ENCODE peak calls at places on chromosomes 13 and 19, in six cellular contexts. Q is SK-N-SH; Y is Peyer's patch; S is GM12865; B is EL; O is stimulated activated naive CD8-positive, alpha-beta T cell treated with anti-CD3 and anti-CD28 coated beads, Interleukin-15, amount 100 ng/mL, for 72 hours. Z is an unnamed sample.
A peak's percentile ranks its signal among the peaks of the same experiment; 100 is the strongest.

GRCh38 chr19:13163609-13164364 is 13.6 kb downstream of the IER2 start:
- DNase-seq in Q (peak; percentile 94), Y (peak; percentile 74), S (peak; percentile 48), B (peak; percentile 94), O (peak; percentile 74), Z (no peak)

GRCh38 chr13:19161308-19161707 is 20.3 kb downstream of the TUBA3C start:
- DNase-seq in Q (no peak), Y (no peak), S (no peak), B (no peak), O (no peak), Z (no peak)

GRCh38 chr13:109412232-109412935 is 374.0 kb downstream of the IRS2 start:
- DNase-seq in Q (peak; percentile 76), Y (no peak), S (no peak), B (peak; percentile 34), O (no peak), Z (no peak)

GRCh38 chr13:102402292-102402691 is 444 bp upstream of the FGF14 start:
- DNase-seq in Q (peak; percentile 88), Y (no peak), S (no peak), B (no peak), O (peak; percentile 46), Z (no peak)

GRCh38 chr19:50666346-50667176 is 17.3 kb downstream of the C19orf81 start:
- DNase-seq in Q (peak; percentile 34), Y (no peak), S (no peak), B (no peak), O (no peak), Z (no peak)

GRCh38 chr19:34126966-34127365 is 45.3 kb upstream of the LSM14A start:
- DNase-seq in Q (peak; percentile 22), Y (no peak), S (no peak), B (no peak), O (no peak), Z (no peak)

GRCh38 chr13:105410602-105411001 is 1124.9 kb downstream of the EFNB2 start:
- DNase-seq in Q (peak; percentile 3), Y (no peak), S (peak; percentile 16), B (peak; percentile 43), O (peak; percentile 32), Z (no peak)

GRCh38 chr13:37669845-37670244 is 71.3 kb upstream of the POSTN start:
- DNase-seq in Q (no peak), Y (no peak), S (no peak), B (no peak), O (no peak), Z (no peak)

GRCh38 chr19:1921825-1922224 is 16.6 kb downstream of the ADAT3 start:
- DNase-seq in Q (no peak), Y (no peak), S (peak; percentile 51), B (no peak), O (no peak), Z (no peak)

GRCh38 chr13:24644051-24644450 is 36.2 kb upstream of the ATP12A start:
- DNase-seq in Q (no peak), Y (no peak), S (no peak), B (no peak), O (no peak), Z (no peak)

GRCh38 chr13:59607780-59608233 is 555.9 kb downstream of the DIAPH3 start:
- DNase-seq in Q (no peak), Y (no peak), S (peak; percentile 1), B (no peak), O (no peak), Z (no peak)

GRCh38 chr13:42174344-42175162 is 97.4 kb upstream of the AKAP11 start:
- DNase-seq in Q (no peak), Y (no peak), S (no peak), B (peak; percentile 52), O (no peak), Z (no peak)

GRCh38 chr19:9467161-9467560 is 31.3 kb downstream of the ZNF560 start:
- DNase-seq in Q (no peak), Y (no peak), S (no peak), B (no peak), O (no peak), Z (no peak)

GRCh38 chr13:72864142-72865035 is 82.5 kb downstream of the PIBF1 start:
- DNase-seq in Q (no peak), Y (no peak), S (peak; percentile 73), B (peak; percentile 32), O (no peak), Z (no peak)

GRCh38 chr19:38686530-38686888 is 39.1 kb downstream of the ACTN4 start:
- DNase-seq in Q (no peak), Y (no peak), S (peak; percentile 65), B (no peak), O (peak; percentile 49), Z (no peak)

GRCh38 chr19:2680808-2681207 is 21.7 kb downstream of the GNG7 start:
- DNase-seq in Q (no peak), Y (peak; percentile 72), S (peak; percentile 92), B (no peak), O (no peak), Z (no peak)

GRCh38 chr19:18149596-18149975 is 3.4 kb upstream of the PIK3R2 start:
- DNase-seq in Q (no peak), Y (no peak), S (no peak), B (no peak), O (no peak), Z (no peak)

GRCh38 chr19:38853214-38853613 is 3.4 kb upstream of the HNRNPL start:
- DNase-seq in Q (no peak), Y (no peak), S (no peak), B (no peak), O (no peak), Z (no peak)

GRCh38 chr19:7534531-7534980 is 961 bp upstream of the PNPLA6 start:
- DNase-seq in Q (peak; percentile 80), Y (peak; percentile 46), S (peak; percentile 44), B (peak; percentile 87), O (peak; percentile 65), Z (peak; percentile 48)

Z was measured in omental fat pad.